ENCODE peak calls at places on chromosomes 12 and 14, in nine cellular contexts. Q, J, F, B, C, N, E, I and K are unnamed samples.

GRCh38 chr12:3973939-3974644 is 100.9 kb upstream of the PARP11 start:
- DNase-seq in F (no peak), C (peak; percentile 24), J (no peak), B (no peak), E (no peak), N (no peak), Q (no peak), I (no peak), K (peak; percentile 32)

GRCh38 chr14:95935228-95935822 is 58.7 kb downstream of the TUNAR start:
- DNase-seq in F (no peak), E (peak; percentile 6), Q (no peak), J (no peak), N (peak; percentile 14), I (peak; percentile 19), B (no peak), C (no peak), K (peak; percentile 39)

GRCh38 chr12:52130695-52131094 is 51.2 kb downstream of the SMIM41 start:
- DNase-seq in Q (no peak), C (no peak), E (no peak), F (no peak), J (no peak), I (no peak), B (peak; percentile 5), N (no peak), K (no peak)

GRCh38 chr14:29236848-29237247 is 470.3 kb downstream of the FOXG1 start:
- DNase-seq in F (no peak), E (no peak), B (no peak), C (no peak), I (peak; percentile 80), J (no peak), N (no peak), Q (peak; percentile 20), K (no peak)

GRCh38 chr12:14994610-14995009 is 21.8 kb downstream of the PDE6H start:
- DNase-seq in E (no peak), B (no peak), Q (no peak), C (no peak), N (no peak), F (no peak), I (no peak), J (no peak), K (no peak)

GRCh38 chr14:55754471-55754870 is 174.5 kb downstream of the KTN1 start:
- DNase-seq in N (no peak), F (no peak), J (no peak), Q (no peak), I (no peak), E (no peak), C (no peak), B (no peak), K (no peak)

GRCh38 chr14:99603965-99604765 is at the start of gene CCDC85C:
- DNase-seq in I (peak; percentile 92), N (peak; percentile 96), J (peak; percentile 85), C (peak; percentile 95), E (peak; percentile 81), B (peak; percentile 100), F (peak; percentile 32), Q (peak; percentile 95), K (peak; percentile 94)

GRCh38 chr14:54207075-54207474 is 189.7 kb upstream of the CDKN3 start:
- DNase-seq in F (no peak), N (no peak), I (no peak), E (no peak), C (no peak), B (no peak), Q (no peak), J (no peak), K (no peak)

GRCh38 chr14:29149798-29150197 is 383.2 kb downstream of the FOXG1 start:
- DNase-seq in E (no peak), N (no peak), C (no peak), J (no peak), F (no peak), B (no peak), I (no peak), Q (no peak), K (no peak)

GRCh38 chr14:80924365-80925103 is 17.0 kb downstream of the CEP128 start:
- DNase-seq in C (no peak), Q (no peak), E (no peak), J (no peak), N (no peak), I (no peak), B (no peak), F (no peak), K (no peak)

GRCh38 chr12:111789779-111790178 is 23.0 kb downstream of the ALDH2 start:
- DNase-seq in J (no peak), E (no peak), Q (no peak), I (no peak), C (no peak), B (no peak), N (no peak), F (no peak), K (no peak)

GRCh38 chr12:113462880-113463745 is 8.6 kb downstream of the LHX5 start:
- DNase-seq in J (no peak), Q (no peak), N (no peak), C (peak; percentile 75), E (no peak), B (peak; percentile 51), F (no peak), I (no peak), K (no peak)

GRCh38 chr12:47282206-47282605 is 202.4 kb upstream of the AMIGO2 start:
- DNase-seq in B (no peak), N (no peak), C (no peak), Q (no peak), I (no peak), F (no peak), J (no peak), E (no peak), K (no peak)

GRCh38 chr14:21056520-21057163 is 980 bp upstream of the RNASE8 start:
- DNase-seq in C (no peak), F (no peak), J (no peak), N (no peak), B (no peak), Q (no peak), E (no peak), I (no peak), K (no peak)

GRCh38 chr14:59268858-59269257 is 80.4 kb downstream of the DAAM1 start:
- DNase-seq in F (no peak), I (no peak), J (no peak), C (no peak), N (no peak), E (no peak), B (no peak), Q (no peak), K (no peak)

GRCh38 chr12:15152456-15152855 is 68.8 kb downstream of the RERG start:
- DNase-seq in I (peak; percentile 40), B (no peak), J (no peak), F (no peak), N (no peak), C (no peak), Q (peak; percentile 20), E (no peak), K (no peak)

GRCh38 chr12:53299101-53299453 is 418 bp upstream of the MYG1 start:
- DNase-seq in N (no peak), F (no peak), E (peak; percentile 23), I (peak; percentile 72), J (peak; percentile 29), Q (peak; percentile 67), B (no peak), C (no peak), K (peak; percentile 92)

GRCh38 chr14:61644185-61644584 is 51.1 kb upstream of the HIF1A start:
- DNase-seq in C (no peak), Q (no peak), B (no peak), I (no peak), E (no peak), J (no peak), F (no peak), N (no peak), K (no peak)

GRCh38 chr12:107459649-107460048 is 225.9 kb upstream of the PWP1 start:
- DNase-seq in F (no peak), I (no peak), C (no peak), Q (no peak), E (no peak), J (no peak), B (no peak), N (no peak), K (no peak)

GRCh38 chr12:107462428-107463332 is 222.9 kb upstream of the PWP1 start:
- DNase-seq in Q (no peak), C (no peak), E (no peak), B (no peak), J (no peak), F (no peak), N (no peak), I (no peak), K (no peak)

GRCh38 chr12:107458990-107459389 is 226.6 kb upstream of the PWP1 start:
- DNase-seq in B (no peak), E (no peak), Q (no peak), I (no peak), F (no peak), J (no peak), C (no peak), N (no peak), K (no peak)

GRCh38 chr12:107458163-107458562 is 227.4 kb upstream of the PWP1 start:
- DNase-seq in E (no peak), F (no peak), J (no peak), C (no peak), N (no peak), I (no peak), B (no peak), Q (no peak), K (no peak)

GRCh38 chr12:107461222-107461980 is 224.2 kb upstream of the PWP1 start:
- DNase-seq in I (no peak), J (no peak), E (no peak), N (no peak), B (peak; percentile 70), C (no peak), F (no peak), Q (no peak), K (no peak)
- H3K4me3 ChIP-seq in I (no peak overlapping the region), J (no peak overlapping the region), E (no peak overlapping the region), N (no peak overlapping the region), B (no peak overlapping the region), C (no peak overlapping the region), F (no peak overlapping the region), Q (no peak overlapping the region), K (no peak overlapping the region)

GRCh38 chr12:6978188-6978986 is 7.7 kb downstream of the EMG1 start:
- DNase-seq in F (no peak), E (no peak), I (no peak), C (no peak), N (no peak), Q (no peak), J (no peak), B (no peak), K (no peak)
- TF ChIP-seq CTCF in F (no peak), E (no peak), I (no peak), C (no peak), N (peak; percentile 17), Q (no peak), J (no peak), B (no peak), K (no peak)

GRCh38 chr12:82923935-82924334 is 237.2 kb downstream of the TMTC2 start:
- DNase-seq in J (no peak), F (no peak), N (no peak), B (no peak), I (no peak), E (no peak), C (no peak), Q (no peak), K (no peak)

GRCh38 chr12:82919365-82920054 is 232.8 kb downstream of the TMTC2 start:
- DNase-seq in E (no peak), F (no peak), J (no peak), Q (no peak), B (peak; percentile 42), I (no peak), C (no peak), N (no peak), K (no peak)
- TF ChIP-seq MAX in E (no peak), F (no peak), J (no peak), Q (no peak), B (no peak), I (no peak), C (no peak), N (no peak), K (no peak)

GRCh38 chr12:109716512-109717389 is 3.1 kb downstream of the FAM222A start:
- DNase-seq in E (peak; percentile 31), I (no peak), N (no peak), F (no peak), J (no peak), C (no peak), Q (no peak), B (peak; percentile 27), K (no peak)
- H3K4me3 ChIP-seq in E (peak overlapping the region; percentile 25), I (no peak overlapping the region), N (no peak overlapping the region), F (no peak overlapping the region), J (no peak overlapping the region), C (no peak overlapping the region), Q (no peak overlapping the region), B (peak overlapping the region; percentile 62), K (no peak overlapping the region)